ENCODE peak calls at places on chromosome 2, in four cellular contexts. H, Q, R and I are unnamed samples.

GRCh38 chr2:134244091-134244490 is 9.8 kb upstream of the MGAT5 start:
- DNase-seq in H (no peak), Q (no peak), R (no peak), I (no peak)

GRCh38 chr2:55102056-55102812 is 52.0 kb upstream of the RTN4 start:
- DNase-seq in H (no peak), Q (no peak), R (no peak), I (peak)

GRCh38 chr2:176650101-176650500 is 380.9 kb downstream of the MTX2 start:
- DNase-seq in H (no peak), Q (no peak), R (no peak), I (no peak)

GRCh38 chr2:29080886-29081743 is 6.8 kb upstream of the PCARE start:
- DNase-seq in H (no peak), Q (no peak), R (no peak), I (no peak)

GRCh38 chr2:32464441-32464840 is 107.6 kb downstream of the BIRC6 start:
- DNase-seq in H (no peak), Q (no peak), R (no peak), I (no peak)

GRCh38 chr2:151297882-151298281 is 8.4 kb upstream of the NMI start:
- DNase-seq in H (no peak), Q (no peak), R (no peak), I (no peak)

GRCh38 chr2:239985356-239985755 is 39.8 kb downstream of the NDUFA10 start:
- DNase-seq in H (no peak), Q (no peak), R (no peak), I (no peak)

GRCh38 chr2:80120866-80121265 is 183.7 kb downstream of the LRRTM1 start:
- DNase-seq in H (no peak), Q (no peak), R (no peak), I (no peak)

GRCh38 chr2:226660524-226660923 is 139.1 kb downstream of the IRS1 start:
- DNase-seq in H (peak), Q (no peak), R (no peak), I (peak)

GRCh38 chr2:37877457-37878315 is 47.4 kb upstream of the RMDN2 start:
- DNase-seq in H (peak), Q (no peak), R (no peak), I (no peak)

GRCh38 chr2:216689397-216689796 is 6.0 kb downstream of the IGFBP5 start:
- DNase-seq in H (no peak), Q (no peak), R (no peak), I (no peak)